ENCODE peak calls at places on chromosomes 5 and 9, in eight cellular contexts. E is heart right ventricle, F is iPS DF 6.9, L is uterus, Q is right atrium auricular region, T is colonic mucosa, S is endodermal cell, Y is neural progenitor cell. G is an unnamed sample.
A peak's percentile ranks its signal among the peaks of the same experiment; 100 is the strongest.

GRCh38 chr9:84874583-84874982 is 205.1 kb downstream of the NTRK2 start:
- DNase-seq in T (no peak), L (no peak), Q (no peak), Y (no peak), F (no peak), S (no peak), E (no peak), G (no peak)

GRCh38 chr9:110189001-110189400 is 19.0 kb downstream of the C9orf152 start:
- DNase-seq in S (no peak), Q (no peak), T (peak; percentile 78), Y (no peak), L (peak; percentile 26), F (no peak), E (no peak), G (no peak)

GRCh38 chr5:180194410-180195345 is 14.3 kb downstream of the RASGEF1C start:
- DNase-seq in F (no peak), Q (no peak), T (no peak), S (peak; percentile 35), Y (no peak), L (no peak), E (no peak), G (no peak)

GRCh38 chr9:85742630-85742928 is 825 bp upstream of the AGTPBP1 start:
- DNase-seq in Q (no peak), T (no peak), E (no peak), S (no peak), Y (no peak), F (no peak), L (no peak), G (no peak)

GRCh38 chr9:3887121-3887797 is 361.5 kb upstream of the RFX3 start:
- DNase-seq in L (no peak), F (no peak), Y (no peak), Q (no peak), T (no peak), S (no peak), E (no peak), G (no peak)

GRCh38 chr5:107028938-107029337 is 641.8 kb downstream of the EFNA5 start:
- DNase-seq in E (no peak), Y (no peak), Q (no peak), S (no peak), F (no peak), L (no peak), T (no peak), G (no peak)

GRCh38 chr5:170337055-170337454 is 39.5 kb upstream of the LCP2 start:
- DNase-seq in E (no peak), Q (no peak), T (no peak), S (no peak), Y (peak; percentile 37), L (no peak), F (no peak), G (no peak)

GRCh38 chr5:189976-190365 is 1.3 kb upstream of the LRRC14B start:
- DNase-seq in T (no peak), Q (no peak), E (no peak), F (no peak), L (no peak), S (no peak), Y (no peak), G (no peak)

GRCh38 chr5:56838409-56839039 is 23.2 kb downstream of the MAP3K1 start:
- DNase-seq in F (no peak), E (no peak), S (no peak), Y (peak; percentile 65), Q (no peak), T (no peak), L (no peak), G (no peak)

GRCh38 chr5:124986667-124987066 is 240.2 kb upstream of the ZNF608 start:
- DNase-seq in Y (no peak), E (no peak), Q (no peak), T (no peak), S (no peak), L (no peak), F (no peak), G (no peak)

GRCh38 chr5:55338810-55339243 is 31.0 kb downstream of the MTREX start:
- DNase-seq in T (no peak), Y (no peak), E (no peak), L (no peak), F (no peak), Q (no peak), S (no peak), G (no peak)

GRCh38 chr9:121360975-121361374 is 9.1 kb downstream of the STOM start:
- DNase-seq in Y (no peak), T (no peak), F (no peak), L (no peak), E (no peak), S (no peak), Q (no peak), G (no peak)

GRCh38 chr9:89537166-89537565 is 39.3 kb upstream of the SEMA4D start:
- DNase-seq in Q (no peak), Y (no peak), S (no peak), E (no peak), L (no peak), F (no peak), T (no peak), G (no peak)
- H3K27ac ChIP-seq in Q (no peak overlapping the region), Y (no peak overlapping the region), S (no peak overlapping the region), E (no peak overlapping the region), L (no peak overlapping the region), F (no peak overlapping the region), T (no peak overlapping the region), G (no peak overlapping the region)

DNA sequence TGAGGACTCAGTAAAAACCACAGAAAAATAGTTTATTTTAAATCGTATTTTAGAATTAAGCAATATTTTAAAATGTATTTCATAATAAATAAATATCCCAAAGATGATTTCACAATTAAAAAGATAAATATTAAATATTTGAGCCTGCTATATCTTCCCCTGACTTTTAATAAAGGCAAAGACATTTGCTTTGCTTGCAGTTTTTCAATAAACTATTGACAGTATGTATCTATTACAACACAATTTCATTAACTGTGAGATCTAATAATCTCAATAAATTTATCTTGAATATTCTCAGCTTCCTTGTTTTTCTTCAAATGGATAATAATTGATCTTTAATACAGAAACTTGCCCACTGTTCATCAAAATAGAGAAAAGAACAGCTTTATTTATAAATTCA is 186.2 kb upstream of the TARS1 start:
- DNase-seq in Q (no peak), F (no peak), L (no peak), Y (no peak), T (no peak), S (no peak), E (no peak), G (no peak)
- H3K27ac ChIP-seq in Q (no peak overlapping the region), F (no peak overlapping the region), L (no peak overlapping the region), Y (no peak overlapping the region), T (no peak overlapping the region), S (no peak overlapping the region), E (no peak overlapping the region), G (no peak overlapping the region)

GRCh38 chr5:178279723-178280438 is 47.3 kb upstream of the PHYKPL start:
- DNase-seq in T (peak; percentile 82), L (peak; percentile 76), Y (peak; percentile 94), S (peak; percentile 97), F (peak; percentile 72), Q (peak; percentile 82), E (peak; percentile 89), G (peak; percentile 79)

GRCh38 chr5:178277346-178277745 is 44.7 kb upstream of the PHYKPL start:
- DNase-seq in E (no peak), Q (no peak), Y (no peak), F (no peak), T (no peak), S (no peak), L (no peak), G (no peak)

GRCh38 chr5:178279026-178279722 is 46.6 kb upstream of the PHYKPL start:
- DNase-seq in S (no peak), Q (no peak), F (no peak), E (no peak), L (no peak), Y (no peak), T (no peak), G (no peak)

GRCh38 chr5:178277866-178278265 is 45.3 kb upstream of the PHYKPL start:
- DNase-seq in F (no peak), Y (no peak), E (no peak), Q (no peak), S (no peak), T (no peak), L (no peak), G (no peak)

GRCh38 chr5:178278358-178279023 is 45.9 kb upstream of the PHYKPL start:
- DNase-seq in Q (no peak), E (no peak), L (no peak), T (no peak), S (no peak), F (no peak), Y (no peak), G (no peak)
- H3K27ac ChIP-seq in Q (no peak overlapping the region), E (no peak overlapping the region), L (no peak overlapping the region), T (no peak overlapping the region), S (no peak overlapping the region), F (no peak overlapping the region), Y (no peak overlapping the region), G (no peak overlapping the region)

GRCh38 chr9:75933982-75934381 is 43.5 kb downstream of the PCSK5 start:
- DNase-seq in Y (no peak), F (no peak), T (no peak), E (no peak), Q (no peak), S (no peak), L (no peak), G (no peak)

GRCh38 chr9:75927351-75927750 is 36.9 kb downstream of the PCSK5 start:
- DNase-seq in F (no peak), Y (no peak), T (no peak), Q (no peak), S (no peak), E (no peak), L (no peak), G (no peak)

GRCh38 chr9:75932026-75932425 is 41.6 kb downstream of the PCSK5 start:
- DNase-seq in Q (no peak), T (no peak), L (no peak), E (no peak), Y (no peak), F (no peak), S (no peak), G (no peak)

GRCh38 chr9:75930766-75931311 is 40.4 kb downstream of the PCSK5 start:
- DNase-seq in E (no peak), Q (no peak), L (no peak), S (no peak), Y (peak; percentile 37), T (no peak), F (no peak), G (no peak)

GRCh38 chr9:75930193-75930592 is 39.7 kb downstream of the PCSK5 start:
- DNase-seq in L (no peak), F (no peak), Y (peak; percentile 56), E (no peak), Q (no peak), T (no peak), S (no peak), G (no peak)
- H3K27ac ChIP-seq in L (no peak overlapping the region), F (no peak overlapping the region), Y (peak overlapping the region; percentile 73), E (no peak overlapping the region), Q (no peak overlapping the region), T (no peak overlapping the region), S (no peak overlapping the region), G (peak overlapping the region; percentile 50)

GRCh38 chr9:15239816-15240215 is 67.2 kb downstream of the TTC39B start:
- DNase-seq in Y (no peak), S (no peak), E (no peak), Q (no peak), F (no peak), L (no peak), T (no peak), G (no peak)
- H3K27ac ChIP-seq in Y (no peak overlapping the region), S (no peak overlapping the region), E (no peak overlapping the region), Q (no peak overlapping the region), F (no peak overlapping the region), L (peak overlapping the region; percentile 55), T (no peak overlapping the region), G (no peak overlapping the region)